ENCODE peak calls at places on chromosomes 3 and 15, in five cellular contexts. U is NCI-H1417 treated with DMSO at 0.1 percent for 48 hours, Z is MV-4-11, P is non-pigmented ciliary epithelial cell, B is HFF-Myc. Y is an unnamed sample.
A peak's percentile ranks its signal among the peaks of the same experiment; 100 is the strongest.

GRCh38 chr3:55267206-55267930 is 219.7 kb downstream of the WNT5A start:
- DNase-seq in U (no peak), Z (no peak), P (no peak), B (no peak), Y (no peak)

GRCh38 chr3:76873509-76874242 is 166.2 kb upstream of the ROBO2 start:
- DNase-seq in U (no peak), Z (no peak), P (no peak), B (no peak), Y (no peak)

GRCh38 chr3:127203024-127203423 is 10.1 kb downstream of the PRR23E start:
- DNase-seq in U (no peak), Z (no peak), P (no peak), B (no peak), Y (no peak)

GRCh38 chr15:84400820-84401219 is 165.2 kb downstream of the GOLGA6L4 start:
- DNase-seq in U (no peak), Z (no peak), P (no peak), B (no peak), Y (no peak)

GRCh38 chr3:11570251-11570650 is 73.5 kb downstream of the VGLL4 start:
- DNase-seq in U (no peak), Z (no peak), P (no peak), B (no peak), Y (no peak)

GRCh38 chr3:158918008-158918407 is 116.2 kb downstream of the MFSD1 start:
- DNase-seq in U (peak; percentile 18), Z (peak; percentile 35), P (peak; percentile 57), B (peak; percentile 70), Y (peak; percentile 8)

GRCh38 chr3:68088216-68088615 is 433.8 kb upstream of the SUCLG2 start:
- DNase-seq in U (no peak), Z (no peak), P (no peak), B (no peak), Y (no peak)

GRCh38 chr3:41259449-41260062 is 60.3 kb downstream of the CTNNB1 start:
- DNase-seq in U (no peak), Z (no peak), P (no peak), B (peak; percentile 26), Y (no peak)

GRCh38 chr3:124850633-124851032 is 36.5 kb downstream of the ITGB5 start:
- DNase-seq in U (no peak), Z (no peak), P (no peak), B (no peak), Y (no peak)

GRCh38 chr15:78921940-78922339 is 22.9 kb downstream of the CTSH start:
- DNase-seq in U (no peak), Z (no peak), P (no peak), B (no peak), Y (no peak)

GRCh38 chr3:71456155-71456554 is 127.4 kb downstream of the FOXP1 start:
- DNase-seq in U (no peak), Z (peak; percentile 52), P (no peak), B (no peak), Y (no peak)

GRCh38 chr3:107966261-107966660 is 124.6 kb downstream of the CD47 start:
- DNase-seq in U (no peak), Z (no peak), P (no peak), B (no peak), Y (no peak)

GRCh38 chr3:196949750-196950149 is 7.4 kb upstream of the NCBP2 start:
- DNase-seq in U (no peak), Z (no peak), P (no peak), B (no peak), Y (no peak)

GRCh38 chr3:169880565-169881250 is 11.0 kb upstream of the LRRC31 start:
- DNase-seq in U (no peak), Z (no peak), P (no peak), B (no peak), Y (no peak)

GRCh38 chr3:86948840-86949239 is 42.1 kb downstream of the VGLL3 start:
- DNase-seq in U (no peak), Z (no peak), P (no peak), B (no peak), Y (no peak)

GRCh38 chr3:66971891-66972551 is 26.1 kb upstream of the KBTBD8 start:
- DNase-seq in U (peak; percentile 28), Z (peak; percentile 83), P (no peak), B (peak; percentile 51), Y (peak; percentile 73)

GRCh38 chr15:26102365-26102764 is 239.2 kb upstream of the ATP10A start:
- DNase-seq in U (no peak), Z (no peak), P (no peak), B (no peak), Y (no peak)

GRCh38 chr15:51887887-51888592 is 58.6 kb downstream of the TMOD3 start:
- DNase-seq in U (no peak), Z (no peak), P (no peak), B (no peak), Y (no peak)

GRCh38 chr3:123310741-123311140 is 109.0 kb downstream of the SEC22A start:
- DNase-seq in U (no peak), Z (no peak), P (no peak), B (no peak), Y (no peak)

GRCh38 chr3:110995461-110996226 is 76.0 kb upstream of the NECTIN3 start:
- DNase-seq in U (peak; percentile 41), Z (peak; percentile 54), P (peak; percentile 27), B (peak; percentile 31), Y (no peak)

GRCh38 chr3:5787863-5788488 is 600.5 kb downstream of the EDEM1 start:
- DNase-seq in U (no peak), Z (peak; percentile 65), P (no peak), B (no peak), Y (no peak)

GRCh38 chr3:127754411-127755304 is 67.7 kb downstream of the MGLL start:
- DNase-seq in U (no peak), Z (peak; percentile 89), P (no peak), B (no peak), Y (peak; percentile 87)

GRCh38 chr3:12178091-12178820 is 19.5 kb upstream of the TIMP4 start:
- DNase-seq in U (no peak), Z (no peak), P (no peak), B (no peak), Y (no peak)

GRCh38 chr15:56176996-56177395 is 66.7 kb downstream of the RFX7 start:
- DNase-seq in U (no peak), Z (no peak), P (no peak), B (no peak), Y (no peak)

Y was measured in stimulated activated naive B cell treated with anti-CD40 and anti-IgM and Interleukin-4, amounts not matched to agents 10 μg/mL and 1 μg/mL and 100 μg/mL, for 72 hours.